ENCODE peak calls at places on chromosomes 11 and 22, in seven cellular contexts. One of them, this sample, is unnamed.

GRCh38 chr22:27881404-27881803 is 37.7 kb downstream of the PITPNB start:
- DNase-seq in naive thymus-derived CD8-positive, alpha-beta T cell: no peak
- DNase-seq in sigmoid colon: peak
- DNase-seq in T-helper 1 cell: no peak
- DNase-seq in activated CD4-positive, alpha-beta T cell treated with anti-CD3 and anti-CD28 coated beads, Interleukin-2, amount 50 U/mL, for 4 hours: no peak
- DNase-seq in omental fat pad: no peak
- DNase-seq in ELR: no peak
- DNase-seq in this sample: no peak

GRCh38 chr22:43481528-43482309 is 69.9 kb downstream of the MPPED1 start:
- DNase-seq in sigmoid colon: no peak
- DNase-seq in activated CD4-positive, alpha-beta T cell treated with anti-CD3 and anti-CD28 coated beads, Interleukin-2, amount 50 U/mL, for 4 hours: no peak
- DNase-seq in omental fat pad: no peak
- DNase-seq in T-helper 1 cell: no peak
- DNase-seq in naive thymus-derived CD8-positive, alpha-beta T cell: peak
- DNase-seq in ELR: no peak
- DNase-seq in this sample: no peak

GRCh38 chr22:23047742-23048141 is 22.6 kb upstream of the GNAZ start:
- DNase-seq in activated CD4-positive, alpha-beta T cell treated with anti-CD3 and anti-CD28 coated beads, Interleukin-2, amount 50 U/mL, for 4 hours: no peak
- DNase-seq in sigmoid colon: no peak
- DNase-seq in omental fat pad: no peak
- DNase-seq in naive thymus-derived CD8-positive, alpha-beta T cell: no peak
- DNase-seq in ELR: no peak
- DNase-seq in T-helper 1 cell: no peak
- DNase-seq in this sample: no peak

GRCh38 chr22:19122752-19123492 is 710 bp upstream of the DGCR2 start:
- DNase-seq in T-helper 1 cell: no peak
- DNase-seq in sigmoid colon: no peak
- DNase-seq in naive thymus-derived CD8-positive, alpha-beta T cell: no peak
- DNase-seq in omental fat pad: no peak
- DNase-seq in ELR: peak
- DNase-seq in activated CD4-positive, alpha-beta T cell treated with anti-CD3 and anti-CD28 coated beads, Interleukin-2, amount 50 U/mL, for 4 hours: no peak
- DNase-seq in this sample: no peak

GRCh38 chr22:27512283-27512761 is 289.2 kb downstream of the MN1 start:
- DNase-seq in ELR: peak
- DNase-seq in sigmoid colon: peak
- DNase-seq in T-helper 1 cell: no peak
- DNase-seq in naive thymus-derived CD8-positive, alpha-beta T cell: no peak
- DNase-seq in activated CD4-positive, alpha-beta T cell treated with anti-CD3 and anti-CD28 coated beads, Interleukin-2, amount 50 U/mL, for 4 hours: no peak
- DNase-seq in omental fat pad: peak
- DNase-seq in this sample: no peak

GRCh38 chr22:22463855-22464540 is 44.5 kb downstream of the ZNF280B start:
- DNase-seq in ELR: peak
- DNase-seq in activated CD4-positive, alpha-beta T cell treated with anti-CD3 and anti-CD28 coated beads, Interleukin-2, amount 50 U/mL, for 4 hours: peak
- DNase-seq in T-helper 1 cell: peak
- DNase-seq in naive thymus-derived CD8-positive, alpha-beta T cell: peak
- DNase-seq in omental fat pad: peak
- DNase-seq in sigmoid colon: no peak
- DNase-seq in this sample: peak

GRCh38 chr22:29093501-29093921 is 20.7 kb downstream of the KREMEN1 start:
- DNase-seq in omental fat pad: no peak
- DNase-seq in naive thymus-derived CD8-positive, alpha-beta T cell: no peak
- DNase-seq in sigmoid colon: no peak
- DNase-seq in activated CD4-positive, alpha-beta T cell treated with anti-CD3 and anti-CD28 coated beads, Interleukin-2, amount 50 U/mL, for 4 hours: no peak
- DNase-seq in T-helper 1 cell: no peak
- DNase-seq in ELR: peak
- DNase-seq in this sample: no peak

GRCh38 chr11:64878223-64878493 is 263 bp downstream of the EHD1 start:
- DNase-seq in naive thymus-derived CD8-positive, alpha-beta T cell: peak
- DNase-seq in T-helper 1 cell: no peak
- DNase-seq in ELR: no peak
- DNase-seq in sigmoid colon: no peak
- DNase-seq in activated CD4-positive, alpha-beta T cell treated with anti-CD3 and anti-CD28 coated beads, Interleukin-2, amount 50 U/mL, for 4 hours: no peak
- DNase-seq in omental fat pad: no peak
- DNase-seq in this sample: no peak

GRCh38 chr22:32334640-32335365 is 22.9 kb upstream of the RFPL3 start:
- DNase-seq in omental fat pad: no peak
- DNase-seq in ELR: no peak
- DNase-seq in activated CD4-positive, alpha-beta T cell treated with anti-CD3 and anti-CD28 coated beads, Interleukin-2, amount 50 U/mL, for 4 hours: no peak
- DNase-seq in T-helper 1 cell: no peak
- DNase-seq in naive thymus-derived CD8-positive, alpha-beta T cell: no peak
- DNase-seq in sigmoid colon: no peak
- DNase-seq in this sample: no peak

GRCh38 chr11:75508051-75508561 is 17.6 kb downstream of the GDPD5 start:
- DNase-seq in omental fat pad: no peak
- DNase-seq in T-helper 1 cell: peak
- DNase-seq in naive thymus-derived CD8-positive, alpha-beta T cell: no peak
- DNase-seq in sigmoid colon: no peak
- DNase-seq in ELR: no peak
- DNase-seq in activated CD4-positive, alpha-beta T cell treated with anti-CD3 and anti-CD28 coated beads, Interleukin-2, amount 50 U/mL, for 4 hours: peak
- DNase-seq in this sample: peak

GRCh38 chr22:46561435-46561905 is 24.1 kb upstream of the CELSR1 start:
- DNase-seq in naive thymus-derived CD8-positive, alpha-beta T cell: no peak
- DNase-seq in omental fat pad: no peak
- DNase-seq in T-helper 1 cell: no peak
- DNase-seq in activated CD4-positive, alpha-beta T cell treated with anti-CD3 and anti-CD28 coated beads, Interleukin-2, amount 50 U/mL, for 4 hours: no peak
- DNase-seq in ELR: peak
- DNase-seq in sigmoid colon: no peak
- DNase-seq in this sample: no peak

GRCh38 chr11:3074912-3075589 is 17.8 kb upstream of the CARS1 start:
- DNase-seq in naive thymus-derived CD8-positive, alpha-beta T cell: no peak
- DNase-seq in ELR: no peak
- DNase-seq in sigmoid colon: no peak
- DNase-seq in T-helper 1 cell: no peak
- DNase-seq in omental fat pad: no peak
- DNase-seq in activated CD4-positive, alpha-beta T cell treated with anti-CD3 and anti-CD28 coated beads, Interleukin-2, amount 50 U/mL, for 4 hours: no peak
- DNase-seq in this sample: no peak

GRCh38 chr11:69401715-69402114 is 79.7 kb upstream of the LINC01488 start:
- DNase-seq in T-helper 1 cell: no peak
- DNase-seq in activated CD4-positive, alpha-beta T cell treated with anti-CD3 and anti-CD28 coated beads, Interleukin-2, amount 50 U/mL, for 4 hours: no peak
- DNase-seq in omental fat pad: no peak
- DNase-seq in ELR: no peak
- DNase-seq in naive thymus-derived CD8-positive, alpha-beta T cell: no peak
- DNase-seq in sigmoid colon: no peak
- DNase-seq in this sample: no peak

GRCh38 chr11:3992964-3993363 is 101.6 kb upstream of the RRM1 start:
- DNase-seq in sigmoid colon: no peak
- DNase-seq in ELR: no peak
- DNase-seq in omental fat pad: no peak
- DNase-seq in activated CD4-positive, alpha-beta T cell treated with anti-CD3 and anti-CD28 coated beads, Interleukin-2, amount 50 U/mL, for 4 hours: no peak
- DNase-seq in T-helper 1 cell: no peak
- DNase-seq in naive thymus-derived CD8-positive, alpha-beta T cell: no peak
- DNase-seq in this sample: no peak

GRCh38 chr11:75403983-75404658 is 4.8 kb downstream of the RPS3 start:
- DNase-seq in ELR: peak
- DNase-seq in sigmoid colon: no peak
- DNase-seq in activated CD4-positive, alpha-beta T cell treated with anti-CD3 and anti-CD28 coated beads, Interleukin-2, amount 50 U/mL, for 4 hours: no peak
- DNase-seq in omental fat pad: no peak
- DNase-seq in naive thymus-derived CD8-positive, alpha-beta T cell: no peak
- DNase-seq in T-helper 1 cell: no peak
- DNase-seq in this sample: peak

GRCh38 chr11:113896156-113896879 is 8.3 kb upstream of the HTR3B start:
- DNase-seq in sigmoid colon: no peak
- DNase-seq in T-helper 1 cell: peak
- DNase-seq in activated CD4-positive, alpha-beta T cell treated with anti-CD3 and anti-CD28 coated beads, Interleukin-2, amount 50 U/mL, for 4 hours: no peak
- DNase-seq in ELR: peak
- DNase-seq in omental fat pad: no peak
- DNase-seq in naive thymus-derived CD8-positive, alpha-beta T cell: no peak
- DNase-seq in this sample: no peak

GRCh38 chr11:111660822-111661221 is 58.6 kb downstream of the SIK2 start:
- DNase-seq in sigmoid colon: no peak
- DNase-seq in T-helper 1 cell: no peak
- DNase-seq in activated CD4-positive, alpha-beta T cell treated with anti-CD3 and anti-CD28 coated beads, Interleukin-2, amount 50 U/mL, for 4 hours: no peak
- DNase-seq in omental fat pad: no peak
- DNase-seq in naive thymus-derived CD8-positive, alpha-beta T cell: no peak
- DNase-seq in ELR: no peak
- DNase-seq in this sample: no peak

GRCh38 chr11:120462825-120463224 is 48.7 kb upstream of the GRIK4 start:
- DNase-seq in activated CD4-positive, alpha-beta T cell treated with anti-CD3 and anti-CD28 coated beads, Interleukin-2, amount 50 U/mL, for 4 hours: no peak
- DNase-seq in T-helper 1 cell: no peak
- DNase-seq in naive thymus-derived CD8-positive, alpha-beta T cell: no peak
- DNase-seq in ELR: no peak
- DNase-seq in sigmoid colon: no peak
- DNase-seq in omental fat pad: no peak
- DNase-seq in this sample: no peak

GRCh38 chr11:22466809-22467208 is 128.6 kb downstream of the SLC17A6 start:
- DNase-seq in naive thymus-derived CD8-positive, alpha-beta T cell: no peak
- DNase-seq in T-helper 1 cell: no peak
- DNase-seq in activated CD4-positive, alpha-beta T cell treated with anti-CD3 and anti-CD28 coated beads, Interleukin-2, amount 50 U/mL, for 4 hours: no peak
- DNase-seq in sigmoid colon: no peak
- DNase-seq in ELR: peak
- DNase-seq in omental fat pad: peak
- DNase-seq in this sample: no peak

GRCh38 chr11:70364745-70365535 is 33.4 kb upstream of the CTTN start:
- DNase-seq in T-helper 1 cell: peak
- DNase-seq in sigmoid colon: no peak
- DNase-seq in activated CD4-positive, alpha-beta T cell treated with anti-CD3 and anti-CD28 coated beads, Interleukin-2, amount 50 U/mL, for 4 hours: peak
- DNase-seq in naive thymus-derived CD8-positive, alpha-beta T cell: no peak
- DNase-seq in ELR: no peak
- DNase-seq in omental fat pad: no peak
- DNase-seq in this sample: peak

GRCh38 chr11:107848345-107848744 is 10.2 kb downstream of the SLC35F2 start:
- DNase-seq in activated CD4-positive, alpha-beta T cell treated with anti-CD3 and anti-CD28 coated beads, Interleukin-2, amount 50 U/mL, for 4 hours: no peak
- DNase-seq in naive thymus-derived CD8-positive, alpha-beta T cell: no peak
- DNase-seq in T-helper 1 cell: no peak
- DNase-seq in omental fat pad: no peak
- DNase-seq in sigmoid colon: no peak
- DNase-seq in ELR: no peak
- DNase-seq in this sample: no peak

GRCh38 chr11:46611526-46612304 is 5.3 kb downstream of the HARBI1 start:
- DNase-seq in activated CD4-positive, alpha-beta T cell treated with anti-CD3 and anti-CD28 coated beads, Interleukin-2, amount 50 U/mL, for 4 hours: no peak
- DNase-seq in naive thymus-derived CD8-positive, alpha-beta T cell: no peak
- DNase-seq in T-helper 1 cell: no peak
- DNase-seq in sigmoid colon: no peak
- DNase-seq in omental fat pad: no peak
- DNase-seq in ELR: no peak
- DNase-seq in this sample: no peak

This sample was measured in stimulated activated naive CD4-positive, alpha-beta T cell treated with Interleukin-2 at 50 U/mL for 16 hours.